ENCODE peak calls at places on chromosomes 16 and 17, in ten cellular contexts. One of them, this sample, is unnamed.

GRCh38 chr17:71118039-71118438 is 948.7 kb downstream of the KCNJ2 start:
- DNase-seq in AG10803: no peak
- DNase-seq in endodermal cell: peak
- DNase-seq in OCI-LY7: peak
- DNase-seq in AG04449: no peak
- DNase-seq in GM06990: no peak
- DNase-seq in epithelial cell of esophagus: peak
- DNase-seq in testis: no peak
- DNase-seq in gastrocnemius medialis: no peak
- DNase-seq in vagina: no peak
- DNase-seq in this sample: no peak

GRCh38 chr17:65198653-65199382 is 61.6 kb downstream of the RGS9 start:
- DNase-seq in AG10803: peak
- DNase-seq in endodermal cell: peak
- DNase-seq in OCI-LY7: peak
- DNase-seq in AG04449: no peak
- DNase-seq in GM06990: peak
- DNase-seq in epithelial cell of esophagus: peak
- DNase-seq in testis: no peak
- DNase-seq in gastrocnemius medialis: no peak
- DNase-seq in vagina: no peak
- DNase-seq in this sample: peak

GRCh38 chr16:89693289-89693731 is 6.8 kb downstream of the CDK10 start:
- DNase-seq in AG10803: no peak
- DNase-seq in endodermal cell: no peak
- DNase-seq in OCI-LY7: no peak
- DNase-seq in AG04449: no peak
- DNase-seq in GM06990: no peak
- DNase-seq in epithelial cell of esophagus: no peak
- DNase-seq in testis: no peak
- DNase-seq in gastrocnemius medialis: no peak
- DNase-seq in vagina: no peak
- DNase-seq in this sample: no peak

GRCh38 chr17:44061446-44061845 is 5.0 kb downstream of the LSM12 start:
- DNase-seq in AG10803: peak
- DNase-seq in endodermal cell: no peak
- DNase-seq in OCI-LY7: no peak
- DNase-seq in AG04449: no peak
- DNase-seq in GM06990: no peak
- DNase-seq in epithelial cell of esophagus: no peak
- DNase-seq in testis: no peak
- DNase-seq in gastrocnemius medialis: no peak
- DNase-seq in vagina: no peak
- DNase-seq in this sample: no peak

GRCh38 chr17:75459590-75460267 is 3.3 kb downstream of the TMEM94 start:
- DNase-seq in AG10803: no peak
- DNase-seq in endodermal cell: no peak
- DNase-seq in OCI-LY7: peak
- DNase-seq in AG04449: no peak
- DNase-seq in GM06990: no peak
- DNase-seq in epithelial cell of esophagus: peak
- DNase-seq in testis: no peak
- DNase-seq in gastrocnemius medialis: peak
- DNase-seq in vagina: no peak
- DNase-seq in this sample: peak

GRCh38 chr16:66562409-66562808 is 3.8 kb upstream of the CMTM1 start:
- DNase-seq in AG10803: no peak
- DNase-seq in endodermal cell: no peak
- DNase-seq in OCI-LY7: no peak
- DNase-seq in AG04449: no peak
- DNase-seq in GM06990: no peak
- DNase-seq in epithelial cell of esophagus: peak
- DNase-seq in testis: no peak
- DNase-seq in gastrocnemius medialis: no peak
- DNase-seq in vagina: no peak
- DNase-seq in this sample: no peak

GRCh38 chr16:2237552-2238395 is 1.5 kb downstream of the DNASE1L2 start:
- DNase-seq in AG10803: no peak
- DNase-seq in endodermal cell: peak
- DNase-seq in OCI-LY7: no peak
- DNase-seq in AG04449: no peak
- DNase-seq in GM06990: peak
- DNase-seq in epithelial cell of esophagus: no peak
- DNase-seq in testis: no peak
- DNase-seq in gastrocnemius medialis: no peak
- DNase-seq in vagina: no peak
- DNase-seq in this sample: no peak

GRCh38 chr17:3008336-3009279 is 54.8 kb downstream of the OR1D5 start:
- DNase-seq in AG10803: no peak
- DNase-seq in endodermal cell: peak
- DNase-seq in OCI-LY7: no peak
- DNase-seq in AG04449: no peak
- DNase-seq in GM06990: no peak
- DNase-seq in epithelial cell of esophagus: no peak
- DNase-seq in testis: no peak
- DNase-seq in gastrocnemius medialis: no peak
- DNase-seq in vagina: no peak
- DNase-seq in this sample: no peak

GRCh38 chr16:2964416-2965223 is 545 bp downstream of the KREMEN2 start:
- DNase-seq in AG10803: no peak
- DNase-seq in endodermal cell: peak
- DNase-seq in OCI-LY7: peak
- DNase-seq in AG04449: no peak
- DNase-seq in GM06990: peak
- DNase-seq in epithelial cell of esophagus: peak
- DNase-seq in testis: peak
- DNase-seq in gastrocnemius medialis: no peak
- DNase-seq in vagina: no peak
- DNase-seq in this sample: no peak

GRCh38 chr16:85561248-85562101 is 51.6 kb upstream of the GSE1 start:
- DNase-seq in AG10803: no peak
- DNase-seq in endodermal cell: no peak
- DNase-seq in OCI-LY7: no peak
- DNase-seq in AG04449: no peak
- DNase-seq in GM06990: no peak
- DNase-seq in epithelial cell of esophagus: no peak
- DNase-seq in testis: peak
- DNase-seq in gastrocnemius medialis: no peak
- DNase-seq in vagina: no peak
- DNase-seq in this sample: no peak

GRCh38 chr16:85562102-85562786 is 50.9 kb upstream of the GSE1 start:
- DNase-seq in AG10803: no peak
- DNase-seq in endodermal cell: no peak
- DNase-seq in OCI-LY7: no peak
- DNase-seq in AG04449: no peak
- DNase-seq in GM06990: no peak
- DNase-seq in epithelial cell of esophagus: no peak
- DNase-seq in testis: no peak
- DNase-seq in gastrocnemius medialis: no peak
- DNase-seq in vagina: no peak
- DNase-seq in this sample: no peak

GRCh38 chr16:85564277-85565051 is 48.7 kb upstream of the GSE1 start:
- DNase-seq in AG10803: no peak
- DNase-seq in endodermal cell: no peak
- DNase-seq in OCI-LY7: no peak
- DNase-seq in AG04449: no peak
- DNase-seq in GM06990: peak
- DNase-seq in epithelial cell of esophagus: peak
- DNase-seq in testis: no peak
- DNase-seq in gastrocnemius medialis: peak
- DNase-seq in vagina: no peak
- DNase-seq in this sample: no peak

GRCh38 chr16:85563515-85564276 is 49.4 kb upstream of the GSE1 start:
- DNase-seq in AG10803: peak
- DNase-seq in endodermal cell: peak
- DNase-seq in OCI-LY7: no peak
- DNase-seq in AG04449: no peak
- DNase-seq in GM06990: no peak
- DNase-seq in epithelial cell of esophagus: no peak
- DNase-seq in testis: peak
- DNase-seq in gastrocnemius medialis: no peak
- DNase-seq in vagina: no peak
- DNase-seq in this sample: no peak

GRCh38 chr16:85563031-85563430 is 50.1 kb upstream of the GSE1 start:
- DNase-seq in AG10803: no peak
- DNase-seq in endodermal cell: no peak
- DNase-seq in OCI-LY7: no peak
- DNase-seq in AG04449: no peak
- DNase-seq in GM06990: no peak
- DNase-seq in epithelial cell of esophagus: no peak
- DNase-seq in testis: no peak
- DNase-seq in gastrocnemius medialis: no peak
- DNase-seq in vagina: no peak
- DNase-seq in this sample: no peak
- H3K4me3 ChIP-seq in AG10803: no peak
- H3K4me3 ChIP-seq in endodermal cell: no peak
- H3K4me3 ChIP-seq in OCI-LY7: no peak
- H3K4me3 ChIP-seq in AG04449: no peak
- H3K4me3 ChIP-seq in GM06990: no peak
- H3K4me3 ChIP-seq in epithelial cell of esophagus: no peak
- H3K4me3 ChIP-seq in testis: no peak
- H3K4me3 ChIP-seq in gastrocnemius medialis: no peak
- H3K4me3 ChIP-seq in vagina: no peak
- H3K4me3 ChIP-seq in this sample: no peak

GRCh38 chr17:37648555-37648954 is 5.3 kb upstream of the DDX52 start:
- DNase-seq in AG10803: peak
- DNase-seq in endodermal cell: no peak
- DNase-seq in OCI-LY7: no peak
- DNase-seq in AG04449: peak
- DNase-seq in GM06990: no peak
- DNase-seq in epithelial cell of esophagus: peak
- DNase-seq in testis: no peak
- DNase-seq in gastrocnemius medialis: no peak
- DNase-seq in vagina: no peak
- DNase-seq in this sample: no peak

GRCh38 chr17:37651846-37652245 is 8.6 kb upstream of the DDX52 start:
- DNase-seq in AG10803: no peak
- DNase-seq in endodermal cell: no peak
- DNase-seq in OCI-LY7: no peak
- DNase-seq in AG04449: no peak
- DNase-seq in GM06990: no peak
- DNase-seq in epithelial cell of esophagus: no peak
- DNase-seq in testis: no peak
- DNase-seq in gastrocnemius medialis: no peak
- DNase-seq in vagina: no peak
- DNase-seq in this sample: no peak

GRCh38 chr17:37650419-37651003 is 7.3 kb upstream of the DDX52 start:
- DNase-seq in AG10803: peak
- DNase-seq in endodermal cell: peak
- DNase-seq in OCI-LY7: peak
- DNase-seq in AG04449: no peak
- DNase-seq in GM06990: no peak
- DNase-seq in epithelial cell of esophagus: peak
- DNase-seq in testis: peak
- DNase-seq in gastrocnemius medialis: no peak
- DNase-seq in vagina: no peak
- DNase-seq in this sample: no peak
- TF ChIP-seq CTCF in AG10803: peak
- TF ChIP-seq CTCF in endodermal cell: peak
- TF ChIP-seq CTCF in OCI-LY7: peak
- TF ChIP-seq CTCF in AG04449: peak
- TF ChIP-seq CTCF in GM06990: peak
- TF ChIP-seq CTCF in epithelial cell of esophagus: peak
- TF ChIP-seq CTCF in testis: no peak
- TF ChIP-seq CTCF in gastrocnemius medialis: no peak
- TF ChIP-seq CTCF in vagina: no peak
- TF ChIP-seq CTCF in this sample: peak

DNA sequence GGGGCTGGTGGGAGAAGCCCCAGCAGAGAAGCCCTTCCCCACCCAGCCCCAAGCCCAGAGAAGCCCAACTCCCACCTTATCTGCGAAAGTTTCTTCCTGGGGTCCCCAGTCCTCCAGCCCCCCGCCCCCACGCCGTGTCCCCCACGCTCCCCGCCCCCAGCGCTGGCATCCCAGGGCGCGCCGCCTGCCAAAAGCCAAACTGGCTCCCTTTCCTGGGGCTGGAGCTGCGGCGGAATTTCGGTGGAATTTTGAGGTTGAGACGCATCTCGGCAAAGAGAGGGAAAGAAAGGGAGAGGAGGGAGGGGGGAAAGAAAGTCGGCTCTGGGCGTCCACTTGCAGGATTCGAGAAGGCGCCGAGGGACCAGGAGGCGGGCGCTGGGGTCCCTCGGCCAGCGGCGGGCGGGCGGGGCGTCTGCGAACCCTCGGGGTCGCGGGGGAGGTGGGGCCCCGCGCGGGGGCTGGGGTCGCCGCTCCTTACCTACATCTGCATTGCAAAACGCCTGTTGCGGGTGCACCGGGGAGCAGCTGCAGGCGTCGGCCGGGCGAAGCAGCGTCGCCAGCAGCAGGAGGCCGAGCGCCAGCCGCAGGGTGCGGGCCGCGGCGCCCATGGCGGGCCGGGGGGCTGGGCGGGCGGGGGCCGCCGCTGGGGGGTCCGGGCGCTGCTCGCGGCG is 571 bp downstream of the TIMP2 start:
- DNase-seq in AG10803: peak
- DNase-seq in endodermal cell: peak
- DNase-seq in OCI-LY7: no peak
- DNase-seq in AG04449: no peak
- DNase-seq in GM06990: no peak
- DNase-seq in epithelial cell of esophagus: no peak
- DNase-seq in testis: no peak
- DNase-seq in gastrocnemius medialis: no peak
- DNase-seq in vagina: no peak
- DNase-seq in this sample: no peak
- H3K4me3 ChIP-seq in AG10803: peak
- H3K4me3 ChIP-seq in endodermal cell: peak
- H3K4me3 ChIP-seq in OCI-LY7: no peak
- H3K4me3 ChIP-seq in AG04449: peak
- H3K4me3 ChIP-seq in GM06990: no peak
- H3K4me3 ChIP-seq in epithelial cell of esophagus: peak
- H3K4me3 ChIP-seq in testis: peak
- H3K4me3 ChIP-seq in gastrocnemius medialis: peak
- H3K4me3 ChIP-seq in vagina: peak
- H3K4me3 ChIP-seq in this sample: peak

GRCh38 chr17:11671151-11671550 is 72.9 kb downstream of the DNAH9 start:
- DNase-seq in AG10803: no peak
- DNase-seq in endodermal cell: no peak
- DNase-seq in OCI-LY7: no peak
- DNase-seq in AG04449: no peak
- DNase-seq in GM06990: no peak
- DNase-seq in epithelial cell of esophagus: no peak
- DNase-seq in testis: no peak
- DNase-seq in gastrocnemius medialis: no peak
- DNase-seq in vagina: no peak
- DNase-seq in this sample: no peak
- TF ChIP-seq CTCF in AG10803: no peak
- TF ChIP-seq CTCF in endodermal cell: no peak
- TF ChIP-seq CTCF in OCI-LY7: no peak
- TF ChIP-seq CTCF in AG04449: no peak
- TF ChIP-seq CTCF in GM06990: no peak
- TF ChIP-seq CTCF in epithelial cell of esophagus: no peak
- TF ChIP-seq CTCF in testis: no peak
- TF ChIP-seq CTCF in gastrocnemius medialis: no peak
- TF ChIP-seq CTCF in vagina: no peak
- TF ChIP-seq CTCF in this sample: no peak

GRCh38 chr16:72197556-72197955 is 25.6 kb upstream of the PMFBP1 start:
- DNase-seq in AG10803: no peak
- DNase-seq in endodermal cell: no peak
- DNase-seq in OCI-LY7: no peak
- DNase-seq in AG04449: no peak
- DNase-seq in GM06990: no peak
- DNase-seq in epithelial cell of esophagus: no peak
- DNase-seq in testis: no peak
- DNase-seq in gastrocnemius medialis: no peak
- DNase-seq in vagina: no peak
- DNase-seq in this sample: no peak
- H3K4me3 ChIP-seq in AG10803: no peak
- H3K4me3 ChIP-seq in endodermal cell: no peak
- H3K4me3 ChIP-seq in OCI-LY7: no peak
- H3K4me3 ChIP-seq in AG04449: no peak
- H3K4me3 ChIP-seq in GM06990: no peak
- H3K4me3 ChIP-seq in epithelial cell of esophagus: no peak
- H3K4me3 ChIP-seq in testis: no peak
- H3K4me3 ChIP-seq in gastrocnemius medialis: no peak
- H3K4me3 ChIP-seq in vagina: no peak
- H3K4me3 ChIP-seq in this sample: no peak